ENCODE peak calls at places on chromosomes 11 and 22, in four cellular contexts. Y is T-helper 9 cell, T is NCI-H2029 treated with DMSO at 0.1 percent for 48 hours, F is posterior vena cava. L is an unnamed sample.

GRCh38 chr22:42296381-42296853 is 26.0 kb upstream of the TCF20 start:
- DNase-seq in T (peak; percentile 65), F (no peak), Y (no peak), L (no peak)

GRCh38 chr11:62712413-62712812 is 4.9 kb downstream of the GNG3 start:
- DNase-seq in T (no peak), F (no peak), Y (no peak), L (no peak)

GRCh38 chr11:117189941-117190544 is 9.1 kb upstream of the TAGLN start:
- DNase-seq in Y (no peak), T (no peak), F (peak; percentile 75), L (no peak)

GRCh38 chr22:19955241-19956128 is 13.9 kb upstream of the TXNRD2 start:
- DNase-seq in F (no peak), Y (no peak), T (no peak), L (no peak)

GRCh38 chr11:69398529-69399492 is 82.7 kb upstream of the LINC01488 start:
- DNase-seq in F (peak; percentile 79), Y (no peak), T (no peak), L (no peak)

GRCh38 chr11:130315354-130315970 is 745 bp upstream of the ZBTB44 start:
- DNase-seq in F (peak; percentile 82), Y (peak; percentile 48), T (no peak), L (peak; percentile 47)

GRCh38 chr11:123357353-123357989 is 72.6 kb upstream of the GRAMD1B start:
- DNase-seq in F (no peak), T (no peak), Y (no peak), L (no peak)

GRCh38 chr22:31177420-31178162 is 17.6 kb downstream of the RNF185 start:
- DNase-seq in T (no peak), F (no peak), Y (no peak), L (no peak)

GRCh38 chr11:32087602-32088001 is 3.3 kb upstream of the RCN1 start:
- DNase-seq in T (no peak), Y (no peak), F (no peak), L (no peak)

GRCh38 chr11:128509990-128510389 is 77.4 kb downstream of the ETS1 start:
- DNase-seq in Y (no peak), T (no peak), F (no peak), L (no peak)

GRCh38 chr11:73761403-73761945 is 600 bp upstream of the RAB6A start:
- DNase-seq in F (no peak), Y (no peak), T (no peak), L (no peak)

L was measured in effector memory CD4-positive, alpha-beta T cell.